ENCODE peak calls at places on chromosomes 13 and 19, in eight cellular contexts. One of them, this sample, is unnamed.
A peak's percentile ranks its signal among the peaks of the same experiment; 100 is the strongest.

GRCh38 chr19:44903216-44903601 is 2.4 kb upstream of the APOE start:
- DNase-seq in stimulated activated CD4-positive, alpha-beta T cell treated with anti-CD3 and anti-CD28 coated beads, Interleukin-4, amount 100 ng/mL, for 4 hours: no peak
- DNase-seq in activated naive CD8-positive, alpha-beta T cell treated with anti-CD3 and anti-CD28 coated beads, Interleukin-2, amount 50 U/mL, for 24 hours: no peak
- DNase-seq in neural crest cell: no peak
- DNase-seq in T follicular helper cell: no peak
- DNase-seq in nephron progenitor cell: no peak
- DNase-seq in kidney glomerular epithelial cell: no peak
- DNase-seq in hepatic stellate cell: no peak
- DNase-seq in this sample: no peak

GRCh38 chr19:43774103-43774939 is 6.5 kb downstream of the KCNN4 start:
- DNase-seq in stimulated activated CD4-positive, alpha-beta T cell treated with anti-CD3 and anti-CD28 coated beads, Interleukin-4, amount 100 ng/mL, for 4 hours: no peak
- DNase-seq in activated naive CD8-positive, alpha-beta T cell treated with anti-CD3 and anti-CD28 coated beads, Interleukin-2, amount 50 U/mL, for 24 hours: no peak
- DNase-seq in neural crest cell: peak; percentile 72
- DNase-seq in T follicular helper cell: no peak
- DNase-seq in nephron progenitor cell: peak; percentile 86
- DNase-seq in kidney glomerular epithelial cell: no peak
- DNase-seq in hepatic stellate cell: peak; percentile 78
- DNase-seq in this sample: no peak

GRCh38 chr13:109369357-109370052 is 416.9 kb downstream of the IRS2 start:
- DNase-seq in stimulated activated CD4-positive, alpha-beta T cell treated with anti-CD3 and anti-CD28 coated beads, Interleukin-4, amount 100 ng/mL, for 4 hours: no peak
- DNase-seq in activated naive CD8-positive, alpha-beta T cell treated with anti-CD3 and anti-CD28 coated beads, Interleukin-2, amount 50 U/mL, for 24 hours: no peak
- DNase-seq in neural crest cell: no peak
- DNase-seq in T follicular helper cell: no peak
- DNase-seq in nephron progenitor cell: no peak
- DNase-seq in kidney glomerular epithelial cell: no peak
- DNase-seq in hepatic stellate cell: no peak
- DNase-seq in this sample: no peak

GRCh38 chr19:44883962-44884361 is 7.1 kb upstream of the TOMM40 start:
- DNase-seq in stimulated activated CD4-positive, alpha-beta T cell treated with anti-CD3 and anti-CD28 coated beads, Interleukin-4, amount 100 ng/mL, for 4 hours: no peak
- DNase-seq in activated naive CD8-positive, alpha-beta T cell treated with anti-CD3 and anti-CD28 coated beads, Interleukin-2, amount 50 U/mL, for 24 hours: no peak
- DNase-seq in neural crest cell: no peak
- DNase-seq in T follicular helper cell: no peak
- DNase-seq in nephron progenitor cell: no peak
- DNase-seq in kidney glomerular epithelial cell: peak; percentile 7
- DNase-seq in hepatic stellate cell: no peak
- DNase-seq in this sample: no peak

GRCh38 chr13:94959616-94960015 is 247.3 kb upstream of the SOX21 start:
- DNase-seq in stimulated activated CD4-positive, alpha-beta T cell treated with anti-CD3 and anti-CD28 coated beads, Interleukin-4, amount 100 ng/mL, for 4 hours: no peak
- DNase-seq in activated naive CD8-positive, alpha-beta T cell treated with anti-CD3 and anti-CD28 coated beads, Interleukin-2, amount 50 U/mL, for 24 hours: no peak
- DNase-seq in neural crest cell: no peak
- DNase-seq in T follicular helper cell: no peak
- DNase-seq in nephron progenitor cell: no peak
- DNase-seq in kidney glomerular epithelial cell: no peak
- DNase-seq in hepatic stellate cell: no peak
- DNase-seq in this sample: no peak

GRCh38 chr19:4977299-4978174 is 8.6 kb downstream of the KDM4B start:
- DNase-seq in stimulated activated CD4-positive, alpha-beta T cell treated with anti-CD3 and anti-CD28 coated beads, Interleukin-4, amount 100 ng/mL, for 4 hours: no peak
- DNase-seq in activated naive CD8-positive, alpha-beta T cell treated with anti-CD3 and anti-CD28 coated beads, Interleukin-2, amount 50 U/mL, for 24 hours: no peak
- DNase-seq in neural crest cell: no peak
- DNase-seq in T follicular helper cell: no peak
- DNase-seq in nephron progenitor cell: no peak
- DNase-seq in kidney glomerular epithelial cell: peak; percentile 57
- DNase-seq in hepatic stellate cell: peak; percentile 92
- DNase-seq in this sample: no peak

GRCh38 chr19:11693505-11694499 is 44.9 kb downstream of the ZNF823 start:
- DNase-seq in stimulated activated CD4-positive, alpha-beta T cell treated with anti-CD3 and anti-CD28 coated beads, Interleukin-4, amount 100 ng/mL, for 4 hours: no peak
- DNase-seq in activated naive CD8-positive, alpha-beta T cell treated with anti-CD3 and anti-CD28 coated beads, Interleukin-2, amount 50 U/mL, for 24 hours: no peak
- DNase-seq in neural crest cell: no peak
- DNase-seq in T follicular helper cell: no peak
- DNase-seq in nephron progenitor cell: no peak
- DNase-seq in kidney glomerular epithelial cell: peak; percentile 15
- DNase-seq in hepatic stellate cell: peak; percentile 55
- DNase-seq in this sample: no peak

GRCh38 chr19:31418055-31418454 is 68.8 kb upstream of the TSHZ3 start:
- DNase-seq in stimulated activated CD4-positive, alpha-beta T cell treated with anti-CD3 and anti-CD28 coated beads, Interleukin-4, amount 100 ng/mL, for 4 hours: no peak
- DNase-seq in activated naive CD8-positive, alpha-beta T cell treated with anti-CD3 and anti-CD28 coated beads, Interleukin-2, amount 50 U/mL, for 24 hours: no peak
- DNase-seq in neural crest cell: no peak
- DNase-seq in T follicular helper cell: no peak
- DNase-seq in nephron progenitor cell: no peak
- DNase-seq in kidney glomerular epithelial cell: no peak
- DNase-seq in hepatic stellate cell: no peak
- DNase-seq in this sample: no peak

GRCh38 chr19:45659096-45659729 is 8.8 kb upstream of the GIPR start:
- DNase-seq in stimulated activated CD4-positive, alpha-beta T cell treated with anti-CD3 and anti-CD28 coated beads, Interleukin-4, amount 100 ng/mL, for 4 hours: no peak
- DNase-seq in activated naive CD8-positive, alpha-beta T cell treated with anti-CD3 and anti-CD28 coated beads, Interleukin-2, amount 50 U/mL, for 24 hours: no peak
- DNase-seq in neural crest cell: no peak
- DNase-seq in T follicular helper cell: no peak
- DNase-seq in nephron progenitor cell: no peak
- DNase-seq in kidney glomerular epithelial cell: no peak
- DNase-seq in hepatic stellate cell: no peak
- DNase-seq in this sample: no peak

GRCh38 chr19:47260476-47260875 is 4.2 kb downstream of the CCDC9 start:
- DNase-seq in stimulated activated CD4-positive, alpha-beta T cell treated with anti-CD3 and anti-CD28 coated beads, Interleukin-4, amount 100 ng/mL, for 4 hours: no peak
- DNase-seq in activated naive CD8-positive, alpha-beta T cell treated with anti-CD3 and anti-CD28 coated beads, Interleukin-2, amount 50 U/mL, for 24 hours: no peak
- DNase-seq in neural crest cell: no peak
- DNase-seq in T follicular helper cell: no peak
- DNase-seq in nephron progenitor cell: no peak
- DNase-seq in kidney glomerular epithelial cell: no peak
- DNase-seq in hepatic stellate cell: no peak
- DNase-seq in this sample: no peak

GRCh38 chr19:12782424-12783225 is 7.3 kb upstream of the HOOK2 start:
- DNase-seq in stimulated activated CD4-positive, alpha-beta T cell treated with anti-CD3 and anti-CD28 coated beads, Interleukin-4, amount 100 ng/mL, for 4 hours: peak; percentile 91
- DNase-seq in activated naive CD8-positive, alpha-beta T cell treated with anti-CD3 and anti-CD28 coated beads, Interleukin-2, amount 50 U/mL, for 24 hours: peak; percentile 93
- DNase-seq in neural crest cell: peak; percentile 62
- DNase-seq in T follicular helper cell: peak; percentile 97
- DNase-seq in nephron progenitor cell: peak; percentile 79
- DNase-seq in kidney glomerular epithelial cell: peak; percentile 23
- DNase-seq in hepatic stellate cell: peak; percentile 78
- DNase-seq in this sample: peak; percentile 86

GRCh38 chr19:17448190-17448967 is at the start of gene TMEM221:
- DNase-seq in stimulated activated CD4-positive, alpha-beta T cell treated with anti-CD3 and anti-CD28 coated beads, Interleukin-4, amount 100 ng/mL, for 4 hours: peak; percentile 44
- DNase-seq in activated naive CD8-positive, alpha-beta T cell treated with anti-CD3 and anti-CD28 coated beads, Interleukin-2, amount 50 U/mL, for 24 hours: peak; percentile 72
- DNase-seq in neural crest cell: peak; percentile 58
- DNase-seq in T follicular helper cell: peak; percentile 43
- DNase-seq in nephron progenitor cell: peak; percentile 73
- DNase-seq in kidney glomerular epithelial cell: no peak
- DNase-seq in hepatic stellate cell: peak; percentile 72
- DNase-seq in this sample: peak; percentile 53

GRCh38 chr13:93963266-93964131 is 516.0 kb downstream of the DCT start:
- DNase-seq in stimulated activated CD4-positive, alpha-beta T cell treated with anti-CD3 and anti-CD28 coated beads, Interleukin-4, amount 100 ng/mL, for 4 hours: no peak
- DNase-seq in activated naive CD8-positive, alpha-beta T cell treated with anti-CD3 and anti-CD28 coated beads, Interleukin-2, amount 50 U/mL, for 24 hours: no peak
- DNase-seq in neural crest cell: no peak
- DNase-seq in T follicular helper cell: no peak
- DNase-seq in nephron progenitor cell: no peak
- DNase-seq in kidney glomerular epithelial cell: peak; percentile 34
- DNase-seq in hepatic stellate cell: no peak
- DNase-seq in this sample: no peak

GRCh38 chr13:30341815-30342570 is 34.6 kb upstream of the KATNAL1 start:
- DNase-seq in stimulated activated CD4-positive, alpha-beta T cell treated with anti-CD3 and anti-CD28 coated beads, Interleukin-4, amount 100 ng/mL, for 4 hours: no peak
- DNase-seq in activated naive CD8-positive, alpha-beta T cell treated with anti-CD3 and anti-CD28 coated beads, Interleukin-2, amount 50 U/mL, for 24 hours: no peak
- DNase-seq in neural crest cell: no peak
- DNase-seq in T follicular helper cell: no peak
- DNase-seq in nephron progenitor cell: no peak
- DNase-seq in kidney glomerular epithelial cell: peak; percentile 30
- DNase-seq in hepatic stellate cell: peak; percentile 66
- DNase-seq in this sample: peak; percentile 35

GRCh38 chr19:42422576-42423461 is 4.4 kb downstream of the LIPE start:
- DNase-seq in stimulated activated CD4-positive, alpha-beta T cell treated with anti-CD3 and anti-CD28 coated beads, Interleukin-4, amount 100 ng/mL, for 4 hours: peak; percentile 28
- DNase-seq in activated naive CD8-positive, alpha-beta T cell treated with anti-CD3 and anti-CD28 coated beads, Interleukin-2, amount 50 U/mL, for 24 hours: peak; percentile 51
- DNase-seq in neural crest cell: peak; percentile 68
- DNase-seq in T follicular helper cell: peak; percentile 36
- DNase-seq in nephron progenitor cell: peak; percentile 72
- DNase-seq in kidney glomerular epithelial cell: peak; percentile 10
- DNase-seq in hepatic stellate cell: peak; percentile 64
- DNase-seq in this sample: no peak

GRCh38 chr13:93249259-93249917 is 22.8 kb downstream of the GPC6 start:
- DNase-seq in stimulated activated CD4-positive, alpha-beta T cell treated with anti-CD3 and anti-CD28 coated beads, Interleukin-4, amount 100 ng/mL, for 4 hours: no peak
- DNase-seq in activated naive CD8-positive, alpha-beta T cell treated with anti-CD3 and anti-CD28 coated beads, Interleukin-2, amount 50 U/mL, for 24 hours: no peak
- DNase-seq in neural crest cell: no peak
- DNase-seq in T follicular helper cell: no peak
- DNase-seq in nephron progenitor cell: no peak
- DNase-seq in kidney glomerular epithelial cell: peak; percentile 47
- DNase-seq in hepatic stellate cell: peak; percentile 30
- DNase-seq in this sample: no peak